ENCODE peak calls at places on chromosomes 7 and 10, in seven cellular contexts. F is GM12864, J is dorsolateral prefrontal cortex, G is MV-4-11, R is NCI-H1092, Q is upper lobe of right lung, H is lung microvascular endothelial cell. I is an unnamed sample.

GRCh38 chr7:99359465-99360154 is 14.9 kb upstream of the ARPC1B start:
- DNase-seq in J (peak), H (no peak), Q (no peak), R (no peak), F (no peak), G (no peak), I (no peak)

GRCh38 chr7:130598056-130598455 is 70.5 kb downstream of the COPG2 start:
- DNase-seq in G (no peak), J (no peak), R (no peak), F (no peak), H (no peak), Q (no peak), I (no peak)

GRCh38 chr10:69766161-69766910 is 35.4 kb upstream of the COL13A1 start:
- DNase-seq in H (no peak), Q (no peak), J (no peak), R (no peak), F (no peak), G (no peak), I (no peak)

GRCh38 chr10:54396004-54396403 is 405.0 kb downstream of the PCDH15 start:
- DNase-seq in R (no peak), G (no peak), Q (no peak), F (no peak), H (no peak), J (no peak), I (no peak)

GRCh38 chr7:141702047-141702567 is at the start of gene DENND11:
- DNase-seq in J (peak), G (no peak), R (peak), H (peak), F (no peak), Q (peak), I (peak)

GRCh38 chr10:103748020-103748419 is 107.4 kb downstream of the SH3PXD2A start:
- DNase-seq in Q (no peak), J (no peak), F (no peak), H (no peak), G (no peak), R (no peak), I (no peak)

GRCh38 chr7:39434012-39434411 is 132.2 kb upstream of the YAE1 start:
- DNase-seq in Q (no peak), J (no peak), G (no peak), F (no peak), R (no peak), H (no peak), I (no peak)

GRCh38 chr10:101438881-101439391 is 85.0 kb downstream of the BTRC start:
- DNase-seq in G (no peak), Q (no peak), F (no peak), J (no peak), R (no peak), H (no peak), I (no peak)

GRCh38 chr10:75547391-75548298 is 116.2 kb downstream of the LRMDA start:
- DNase-seq in R (no peak), G (peak), F (no peak), Q (no peak), J (no peak), H (peak), I (no peak)

GRCh38 chr7:69873512-69873911 is 275.2 kb downstream of the AUTS2 start:
- DNase-seq in Q (no peak), H (no peak), G (no peak), R (no peak), F (no peak), J (no peak), I (no peak)

GRCh38 chr7:14095233-14095950 is 105.9 kb upstream of the ETV1 start:
- DNase-seq in H (no peak), F (no peak), G (no peak), Q (no peak), R (no peak), J (no peak), I (no peak)

GRCh38 chr10:50286517-50286916 is 35.2 kb upstream of the ASAH2 start:
- DNase-seq in H (peak), R (no peak), J (no peak), Q (no peak), F (no peak), G (peak), I (no peak)

GRCh38 chr7:37510043-37510634 is 61.5 kb upstream of the ELMO1 start:
- DNase-seq in R (no peak), Q (no peak), G (peak), H (peak), J (no peak), F (no peak), I (no peak)

GRCh38 chr7:13279854-13280435 is 592.5 kb downstream of the ARL4A start:
- DNase-seq in Q (no peak), H (peak), J (no peak), R (peak), F (no peak), G (no peak), I (no peak)

GRCh38 chr10:132458595-132459251 is 61.7 kb downstream of the PWWP2B start:
- DNase-seq in R (no peak), G (peak), H (peak), Q (peak), F (no peak), J (peak), I (peak)

GRCh38 chr10:112429654-112430230 is 17.0 kb downstream of the ZDHHC6 start:
- DNase-seq in Q (no peak), F (no peak), J (no peak), G (no peak), H (no peak), R (no peak), I (no peak)

GRCh38 chr10:125257521-125258105 is 97.2 kb upstream of the CTBP2 start:
- DNase-seq in J (no peak), Q (no peak), F (no peak), R (no peak), H (peak), G (no peak), I (no peak)

GRCh38 chr7:47506716-47507354 is 75.1 kb downstream of the TNS3 start:
- DNase-seq in H (no peak), J (no peak), R (no peak), F (no peak), Q (no peak), G (no peak), I (no peak)

GRCh38 chr10:132460071-132460470 is 63.1 kb downstream of the PWWP2B start:
- DNase-seq in J (peak), H (no peak), Q (no peak), R (no peak), G (no peak), F (no peak), I (no peak)

GRCh38 chr10:104056619-104057273 is 28.9 kb downstream of the COL17A1 start:
- DNase-seq in F (no peak), J (no peak), Q (no peak), H (no peak), R (no peak), G (no peak), I (no peak)

GRCh38 chr7:27961255-27961654 is 219.3 kb downstream of the JAZF1 start:
- DNase-seq in H (no peak), G (peak), F (no peak), J (no peak), R (no peak), Q (no peak), I (no peak)

GRCh38 chr10:89537361-89537760 is 2.0 kb upstream of the SLC16A12 start:
- DNase-seq in J (no peak), G (no peak), F (no peak), H (no peak), R (no peak), Q (no peak), I (peak)

GRCh38 chr7:42164946-42165345 is 72.1 kb downstream of the GLI3 start:
- DNase-seq in H (no peak), R (no peak), Q (no peak), J (no peak), F (no peak), G (no peak), I (no peak)

GRCh38 chr10:119408969-119409371 is 133.5 kb downstream of the RGS10 start:
- DNase-seq in F (no peak), J (no peak), H (peak), Q (no peak), G (no peak), R (no peak), I (no peak)

I was measured in HAP-1.